ENCODE peak calls at places on chromosome X, in six cellular contexts. T is CD8-positive, alpha-beta T cell; R is uterus; Z is K562; J is sigmoid colon; Y is cardiac muscle cell. S is an unnamed sample.

GRCh38 chrX:78673256-78673655 is 14.1 kb upstream of the RTL3 start:
- DNase-seq in T (no peak), J (no peak), Z (no peak), Y (peak; percentile 19), R (peak; percentile 28), S (no peak)

GRCh38 chrX:72111011-72111708 is 20.6 kb downstream of the RTL5 start:
- DNase-seq in T (no peak), Y (no peak), J (no peak), Z (no peak), R (no peak), S (no peak)

GRCh38 chrX:80765226-80765625 is 44.5 kb downstream of the BRWD3 start:
- DNase-seq in R (no peak), T (no peak), Y (peak; percentile 62), J (no peak), Z (no peak), S (no peak)

GRCh38 chrX:153908219-153908875 is 3.9 kb downstream of the AVPR2 start:
- DNase-seq in Y (no peak), T (no peak), R (no peak), J (peak; percentile 60), Z (no peak), S (no peak)

GRCh38 chrX:2689773-2690666 is 1.1 kb upstream of the CD99 start:
- DNase-seq in J (no peak), Y (no peak), R (no peak), Z (no peak), T (no peak), S (no peak)

GRCh38 chrX:17030580-17031285 is 84.3 kb downstream of the REPS2 start:
- DNase-seq in Z (no peak), R (no peak), T (no peak), Y (peak; percentile 42), J (no peak), S (no peak)

GRCh38 chrX:48802813-48803261 is 970 bp downstream of the HDAC6 start:
- DNase-seq in Y (no peak), R (no peak), T (no peak), J (no peak), Z (no peak), S (peak; percentile 24)

GRCh38 chrX:148662014-148662413 is 161.6 kb downstream of the AFF2 start:
- DNase-seq in Z (no peak), T (no peak), J (no peak), R (no peak), Y (no peak), S (no peak)

GRCh38 chrX:122777766-122778165 is 406.3 kb upstream of the GRIA3 start:
- DNase-seq in J (no peak), Y (no peak), Z (no peak), T (no peak), R (no peak), S (no peak)

GRCh38 chrX:74437530-74437929 is 16.2 kb downstream of the SLC16A2 start:
- DNase-seq in Z (no peak), J (no peak), R (no peak), Y (no peak), T (no peak), S (no peak)

DNA sequence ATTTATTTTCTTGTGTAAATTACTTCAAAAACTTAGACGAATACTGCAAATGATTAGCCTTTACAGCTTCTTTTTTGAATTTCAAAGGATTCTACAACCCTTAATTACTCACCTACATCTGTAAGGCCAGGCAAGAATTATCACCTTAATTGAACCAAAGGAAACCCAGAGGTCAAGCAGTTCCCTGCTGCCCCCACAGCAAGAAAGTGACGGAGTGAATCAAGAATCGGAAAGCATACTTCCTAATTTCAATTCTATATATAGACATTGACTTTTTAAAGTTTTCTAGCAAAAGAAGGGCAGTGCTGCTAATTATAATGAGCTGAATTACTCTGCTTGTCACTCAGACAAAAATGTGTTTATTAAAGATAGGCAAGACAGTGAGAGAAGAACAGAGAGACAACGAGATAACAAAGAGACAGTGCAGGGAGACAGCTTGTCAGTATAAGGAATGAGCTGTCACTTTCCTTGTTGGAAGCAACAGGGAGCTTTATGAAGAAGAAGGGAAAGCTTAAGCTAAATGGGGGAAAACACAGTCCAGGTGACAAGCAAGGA is 47.5 kb upstream of the SPANXN4 start:
- DNase-seq in Y (no peak), J (no peak), T (no peak), Z (no peak), R (no peak), S (no peak)
- H3K27ac ChIP-seq in Y (no peak overlapping the region), J (no peak overlapping the region), T (no peak overlapping the region), Z (no peak overlapping the region), R (no peak overlapping the region), S (no peak overlapping the region)

DNA sequence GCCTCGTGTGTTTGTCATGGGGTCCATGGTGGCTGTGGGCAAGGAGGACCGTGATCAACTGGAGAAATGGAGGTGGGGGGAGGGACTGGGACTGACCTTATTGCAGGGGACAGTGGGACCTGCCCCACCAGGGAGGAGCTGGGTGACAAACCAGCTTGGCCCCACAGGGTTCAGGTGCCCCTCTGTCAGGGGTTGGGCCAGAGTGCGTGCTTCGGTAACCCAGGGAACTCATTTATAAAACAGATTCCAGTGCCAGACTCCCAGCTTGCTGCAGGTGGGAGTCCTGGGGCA is 366.4 kb downstream of the BCOR start:
- DNase-seq in J (no peak), Z (no peak), Y (no peak), R (no peak), T (no peak), S (no peak)
- H3K27ac ChIP-seq in J (peak overlapping the region; percentile 63), Z (no peak overlapping the region), Y (no peak overlapping the region), R (peak overlapping the region; percentile 50), T (no peak overlapping the region), S (peak overlapping the region; percentile 81)

GRCh38 chrX:113959912-113960626 is 623.8 kb upstream of the HTR2C start:
- DNase-seq in Y (no peak), T (no peak), R (no peak), J (no peak), Z (no peak), S (no peak)

GRCh38 chrX:113950081-113950678 is 633.7 kb upstream of the HTR2C start:
- DNase-seq in Z (no peak), Y (no peak), J (no peak), R (no peak), T (no peak), S (no peak)

GRCh38 chrX:113954297-113954696 is 629.6 kb upstream of the HTR2C start:
- DNase-seq in R (no peak), Y (no peak), J (no peak), Z (no peak), T (no peak), S (no peak)
- H3K27ac ChIP-seq in R (no peak overlapping the region), Y (no peak overlapping the region), J (no peak overlapping the region), Z (no peak overlapping the region), T (no peak overlapping the region), S (no peak overlapping the region)

DNA sequence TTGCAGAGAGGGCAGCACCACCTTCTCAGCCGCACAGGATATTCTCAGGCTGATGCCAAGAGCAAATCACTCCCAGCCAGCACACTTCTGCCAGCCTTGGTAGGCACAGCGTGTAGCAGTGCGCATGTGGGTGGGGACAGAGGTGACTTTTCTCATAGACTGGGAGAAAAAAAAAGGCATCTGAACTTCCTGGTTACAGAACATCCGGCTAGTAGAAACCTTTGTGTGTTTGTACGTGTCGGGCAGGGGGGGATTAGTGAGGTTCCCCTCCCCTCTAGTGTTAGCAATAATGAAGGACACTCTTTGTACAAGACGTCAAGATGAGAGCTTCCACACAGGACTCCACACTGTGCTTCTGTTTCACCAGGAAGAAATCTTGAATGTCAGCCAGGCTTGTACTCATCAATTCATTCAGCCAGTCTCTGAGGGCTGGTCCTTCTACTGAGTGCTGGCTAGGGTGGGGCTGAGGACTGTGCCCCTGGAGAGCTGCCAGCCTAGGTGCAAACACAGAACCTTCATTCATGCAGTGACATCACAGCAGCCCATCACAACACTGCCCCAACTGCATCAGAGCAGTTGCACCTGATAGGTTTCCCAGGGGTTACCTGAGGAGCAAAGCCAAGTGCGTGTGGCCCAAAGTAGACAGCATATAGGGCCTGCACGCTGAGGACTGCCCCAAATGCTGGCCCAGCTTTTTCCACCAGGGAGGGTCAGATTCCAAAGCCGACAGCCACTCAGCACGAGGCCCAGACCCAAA is 34.7 kb downstream of the SLC25A5 start:
- DNase-seq in T (peak; percentile 15), J (peak; percentile 24), Y (peak; percentile 33), Z (no peak), R (no peak), S (peak; percentile 57)
- H3K27ac ChIP-seq in T (peak overlapping the region; percentile 35), J (peak overlapping the region; percentile 23), Y (no peak overlapping the region), Z (no peak overlapping the region), R (no peak overlapping the region), S (peak overlapping the region; percentile 99)

DNA sequence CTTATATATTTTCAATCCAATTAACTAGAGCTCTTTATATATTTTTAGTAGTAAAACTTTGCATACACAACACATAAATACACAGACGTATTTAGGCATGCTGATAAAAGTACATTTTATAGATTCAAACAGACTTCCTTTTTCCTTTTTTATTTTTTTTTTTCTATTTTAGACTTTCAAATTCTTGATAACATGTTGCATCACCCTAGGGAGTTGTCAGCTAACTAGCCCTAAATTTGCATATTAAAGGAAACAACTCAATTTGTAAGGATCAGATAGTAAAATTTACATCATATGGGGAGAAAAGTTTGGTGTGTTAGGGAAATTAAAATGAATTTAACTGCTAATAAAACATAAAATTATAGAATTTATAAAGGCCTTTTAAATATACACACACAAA is 47.4 kb upstream of the APOOL start:
- DNase-seq in R (no peak), T (no peak), Y (no peak), J (no peak), Z (no peak), S (no peak)
- H3K27ac ChIP-seq in R (no peak overlapping the region), T (no peak overlapping the region), Y (no peak overlapping the region), J (no peak overlapping the region), Z (no peak overlapping the region), S (no peak overlapping the region)

DNA sequence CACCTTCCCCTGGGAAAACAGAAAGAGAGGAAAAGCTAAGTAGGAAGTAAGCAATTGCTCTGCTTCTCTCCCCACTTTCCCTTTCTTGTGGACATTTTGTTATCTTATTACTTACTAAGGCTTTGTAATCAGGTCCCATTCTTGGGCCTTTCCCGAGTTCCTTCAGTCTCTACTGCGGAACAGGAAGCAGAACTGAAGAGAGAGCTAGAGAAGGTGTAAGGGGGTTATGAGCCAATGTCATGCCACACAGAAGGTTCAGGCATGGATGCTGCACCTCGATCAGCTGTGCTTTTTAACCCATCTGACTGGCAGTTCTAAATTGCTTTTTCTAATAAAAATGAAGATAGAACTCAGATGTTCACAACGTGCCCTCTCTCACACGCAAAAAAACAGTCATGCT is 83.6 kb downstream of the MID1 start:
- DNase-seq in J (no peak), Y (no peak), Z (no peak), R (no peak), T (no peak), S (no peak)
- H3K27ac ChIP-seq in J (peak overlapping the region; percentile 19), Y (peak overlapping the region; percentile 57), Z (no peak overlapping the region), R (no peak overlapping the region), T (no peak overlapping the region), S (no peak overlapping the region)

S was measured in aorta.